ENCODE peak calls at places on chromosomes 16 and 17, in six cellular contexts. One of them, this sample, is unnamed.

GRCh38 chr16:75138636-75139035 is 9.7 kb upstream of the ZFP1 start:
- DNase-seq in HepG2: no peak
- DNase-seq in GM12878: no peak
- DNase-seq in H1: peak
- DNase-seq in K562: no peak
- DNase-seq in SK-N-SH: no peak
- DNase-seq in this sample: no peak

GRCh38 chr17:45341389-45342158 is 24.8 kb upstream of the MAP3K14 start:
- DNase-seq in HepG2: peak
- DNase-seq in GM12878: no peak
- DNase-seq in H1: peak
- DNase-seq in K562: peak
- DNase-seq in SK-N-SH: peak
- DNase-seq in this sample: no peak

GRCh38 chr17:41891135-41892065 is 26.2 kb upstream of the KLHL11 start:
- DNase-seq in HepG2: peak
- DNase-seq in GM12878: no peak
- DNase-seq in H1: no peak
- DNase-seq in K562: no peak
- DNase-seq in SK-N-SH: no peak
- DNase-seq in this sample: no peak

GRCh38 chr17:20944014-20944905 is 98.6 kb downstream of the USP22 start:
- DNase-seq in HepG2: peak
- DNase-seq in GM12878: no peak
- DNase-seq in H1: peak
- DNase-seq in K562: peak
- DNase-seq in SK-N-SH: no peak
- DNase-seq in this sample: no peak

GRCh38 chr16:49443576-49443975 is 70.0 kb downstream of the C16orf78 start:
- DNase-seq in HepG2: no peak
- DNase-seq in GM12878: no peak
- DNase-seq in H1: no peak
- DNase-seq in K562: no peak
- DNase-seq in SK-N-SH: no peak
- DNase-seq in this sample: no peak

GRCh38 chr16:9047689-9048301 is 43.6 kb upstream of the HAPSTR1 start:
- DNase-seq in HepG2: peak
- DNase-seq in GM12878: peak
- DNase-seq in H1: peak
- DNase-seq in K562: peak
- DNase-seq in SK-N-SH: no peak
- DNase-seq in this sample: no peak

GRCh38 chr16:27639588-27640276 is 89.8 kb downstream of the KATNIP start:
- DNase-seq in HepG2: peak
- DNase-seq in GM12878: peak
- DNase-seq in H1: peak
- DNase-seq in K562: peak
- DNase-seq in SK-N-SH: peak
- DNase-seq in this sample: peak

GRCh38 chr17:16415031-16415924 is at the start of gene TRPV2:
- DNase-seq in HepG2: peak
- DNase-seq in GM12878: peak
- DNase-seq in H1: peak
- DNase-seq in K562: peak
- DNase-seq in SK-N-SH: peak
- DNase-seq in this sample: peak

GRCh38 chr17:34859652-34860051 is 101.6 kb downstream of the CCT6B start:
- DNase-seq in HepG2: no peak
- DNase-seq in GM12878: no peak
- DNase-seq in H1: no peak
- DNase-seq in K562: no peak
- DNase-seq in SK-N-SH: no peak
- DNase-seq in this sample: no peak

GRCh38 chr16:51419768-51420167 is 268.7 kb upstream of the SALL1 start:
- DNase-seq in HepG2: no peak
- DNase-seq in GM12878: no peak
- DNase-seq in H1: no peak
- DNase-seq in K562: no peak
- DNase-seq in SK-N-SH: no peak
- DNase-seq in this sample: no peak

GRCh38 chr17:44024853-44025252 is 10.1 kb upstream of the TMEM101 start:
- DNase-seq in HepG2: no peak
- DNase-seq in GM12878: no peak
- DNase-seq in H1: no peak
- DNase-seq in K562: no peak
- DNase-seq in SK-N-SH: peak
- DNase-seq in this sample: no peak

GRCh38 chr17:21300601-21301571 is 16.4 kb downstream of the MAP2K3 start:
- DNase-seq in HepG2: no peak
- DNase-seq in GM12878: no peak
- DNase-seq in H1: no peak
- DNase-seq in K562: no peak
- DNase-seq in SK-N-SH: no peak
- DNase-seq in this sample: no peak

GRCh38 chr17:49225554-49226236 is 4.9 kb downstream of the PHOSPHO1 start:
- DNase-seq in HepG2: no peak
- DNase-seq in GM12878: no peak
- DNase-seq in H1: no peak
- DNase-seq in K562: no peak
- DNase-seq in SK-N-SH: no peak
- DNase-seq in this sample: no peak

GRCh38 chr16:85132456-85133289 is 20.4 kb upstream of the CIBAR2 start:
- DNase-seq in HepG2: no peak
- DNase-seq in GM12878: no peak
- DNase-seq in H1: no peak
- DNase-seq in K562: no peak
- DNase-seq in SK-N-SH: no peak
- DNase-seq in this sample: no peak

GRCh38 chr17:69921046-69921445 is 154.0 kb upstream of the KCNJ16 start:
- DNase-seq in HepG2: no peak
- DNase-seq in GM12878: no peak
- DNase-seq in H1: no peak
- DNase-seq in K562: no peak
- DNase-seq in SK-N-SH: no peak
- DNase-seq in this sample: no peak

GRCh38 chr16:3580686-3581085 is 3.5 kb upstream of the NLRC3 start:
- DNase-seq in HepG2: no peak
- DNase-seq in GM12878: no peak
- DNase-seq in H1: no peak
- DNase-seq in K562: no peak
- DNase-seq in SK-N-SH: no peak
- DNase-seq in this sample: no peak

GRCh38 chr16:53111078-53111776 is 56.4 kb downstream of the CHD9 start:
- DNase-seq in HepG2: no peak
- DNase-seq in GM12878: no peak
- DNase-seq in H1: no peak
- DNase-seq in K562: no peak
- DNase-seq in SK-N-SH: no peak
- DNase-seq in this sample: peak

GRCh38 chr17:75830168-75831031 is 13.8 kb downstream of the UNC13D start:
- DNase-seq in HepG2: no peak
- DNase-seq in GM12878: no peak
- DNase-seq in H1: peak
- DNase-seq in K562: no peak
- DNase-seq in SK-N-SH: peak
- DNase-seq in this sample: no peak

GRCh38 chr17:58432806-58433573 is 15.7 kb upstream of the RNF43 start:
- DNase-seq in HepG2: no peak
- DNase-seq in GM12878: no peak
- DNase-seq in H1: no peak
- DNase-seq in K562: no peak
- DNase-seq in SK-N-SH: no peak
- DNase-seq in this sample: no peak

GRCh38 chr17:75024686-75025397 is 12.4 kb downstream of the MRPL58 start:
- DNase-seq in HepG2: peak
- DNase-seq in GM12878: no peak
- DNase-seq in H1: no peak
- DNase-seq in K562: no peak
- DNase-seq in SK-N-SH: no peak
- DNase-seq in this sample: no peak

GRCh38 chr17:29709861-29710849 is 87.4 kb upstream of the CORO6 start:
- DNase-seq in HepG2: no peak
- DNase-seq in GM12878: no peak
- DNase-seq in H1: no peak
- DNase-seq in K562: no peak
- DNase-seq in SK-N-SH: no peak
- DNase-seq in this sample: no peak

GRCh38 chr17:29712677-29713076 is 90.0 kb upstream of the CORO6 start:
- DNase-seq in HepG2: no peak
- DNase-seq in GM12878: no peak
- DNase-seq in H1: no peak
- DNase-seq in K562: no peak
- DNase-seq in SK-N-SH: no peak
- DNase-seq in this sample: no peak

GRCh38 chr17:29713626-29714025 is 90.9 kb upstream of the CORO6 start:
- DNase-seq in HepG2: no peak
- DNase-seq in GM12878: peak
- DNase-seq in H1: no peak
- DNase-seq in K562: no peak
- DNase-seq in SK-N-SH: no peak
- DNase-seq in this sample: no peak

GRCh38 chr17:29710891-29711418 is 88.2 kb upstream of the CORO6 start:
- DNase-seq in HepG2: peak
- DNase-seq in GM12878: no peak
- DNase-seq in H1: no peak
- DNase-seq in K562: peak
- DNase-seq in SK-N-SH: peak
- DNase-seq in this sample: no peak

DNA sequence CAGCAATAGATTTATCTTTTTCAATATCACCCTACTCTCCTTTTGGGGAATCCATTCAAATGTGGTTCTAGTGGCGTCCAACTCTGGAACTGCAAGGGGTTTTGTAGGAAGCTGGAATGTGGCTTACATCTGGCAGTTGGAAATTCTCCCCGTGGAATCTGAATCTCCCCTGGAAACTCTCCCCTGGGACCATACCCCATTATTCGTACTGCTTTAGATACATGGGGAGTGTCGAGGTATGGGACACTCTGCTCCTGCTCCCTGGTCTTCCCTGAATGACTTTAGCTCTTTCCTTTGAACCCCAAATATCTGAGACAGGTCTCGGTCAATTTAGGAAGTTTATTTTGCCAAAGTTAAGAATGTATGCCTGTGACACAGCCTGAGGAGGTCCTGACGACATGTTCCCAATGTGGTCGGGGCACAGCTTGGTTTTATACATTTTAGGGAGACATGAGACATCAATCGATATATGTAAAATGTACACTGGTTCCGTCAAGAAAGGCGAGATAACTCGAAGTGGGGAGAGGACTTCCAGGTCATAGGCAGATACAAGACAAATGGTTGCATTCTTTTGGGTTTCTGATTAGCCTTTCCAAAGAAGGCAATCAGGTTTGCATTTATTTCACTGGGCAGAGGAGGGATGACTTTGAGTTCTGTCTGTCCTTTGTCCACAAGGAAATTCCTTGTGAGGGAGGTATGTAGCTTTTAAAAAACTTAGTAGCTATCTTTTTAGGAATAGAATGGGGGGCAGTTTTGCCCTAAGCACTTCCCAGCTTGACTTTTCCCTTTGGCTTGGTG is 89.1 kb upstream of the CORO6 start:
- DNase-seq in HepG2: no peak
- DNase-seq in GM12878: no peak
- DNase-seq in H1: no peak
- DNase-seq in K562: no peak
- DNase-seq in SK-N-SH: peak
- DNase-seq in this sample: no peak
- TF ChIP-seq TAF1 in HepG2: no peak
- TF ChIP-seq TAF1 in GM12878: no peak
- TF ChIP-seq TAF1 in H1: no peak
- TF ChIP-seq TAF1 in K562: no peak
- TF ChIP-seq TAF1 in SK-N-SH: no peak
- TF ChIP-seq TAF1 in this sample: no peak

GRCh38 chr16:24075929-24076716 is 180.0 kb upstream of the CACNG3 start:
- DNase-seq in HepG2: no peak
- DNase-seq in GM12878: peak
- DNase-seq in H1: no peak
- DNase-seq in K562: peak
- DNase-seq in SK-N-SH: no peak
- DNase-seq in this sample: peak
- TF ChIP-seq TAF1 in HepG2: no peak
- TF ChIP-seq TAF1 in GM12878: no peak
- TF ChIP-seq TAF1 in H1: no peak
- TF ChIP-seq TAF1 in K562: no peak
- TF ChIP-seq TAF1 in SK-N-SH: no peak
- TF ChIP-seq TAF1 in this sample: no peak

GRCh38 chr17:33832295-33832694 is 422.8 kb upstream of the CCL2 start:
- DNase-seq in HepG2: no peak
- DNase-seq in GM12878: no peak
- DNase-seq in H1: no peak
- DNase-seq in K562: no peak
- DNase-seq in SK-N-SH: no peak
- DNase-seq in this sample: no peak

DNA sequence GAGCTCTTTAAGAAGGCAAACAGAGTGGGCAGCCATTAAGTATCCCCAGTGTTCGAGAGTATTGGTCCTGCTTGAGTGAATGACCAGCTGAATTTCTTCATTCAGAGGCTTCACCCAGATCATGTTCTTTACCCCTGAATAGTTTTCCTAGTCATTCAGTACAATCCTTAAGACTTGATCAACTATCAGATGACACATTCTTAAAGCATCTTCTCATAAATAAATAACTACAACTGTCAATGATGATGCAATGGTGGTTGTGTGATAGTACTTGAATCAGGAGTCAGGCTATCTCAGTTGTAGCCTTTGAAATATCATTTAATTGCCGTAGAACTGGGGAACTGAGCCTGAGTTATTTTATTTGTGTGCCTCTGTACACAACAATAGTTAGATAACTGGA is 416.8 kb upstream of the CCL2 start:
- DNase-seq in HepG2: no peak
- DNase-seq in GM12878: no peak
- DNase-seq in H1: no peak
- DNase-seq in K562: no peak
- DNase-seq in SK-N-SH: no peak
- DNase-seq in this sample: no peak
- TF ChIP-seq TAF1 in HepG2: no peak
- TF ChIP-seq TAF1 in GM12878: no peak
- TF ChIP-seq TAF1 in H1: no peak
- TF ChIP-seq TAF1 in K562: no peak
- TF ChIP-seq TAF1 in SK-N-SH: no peak
- TF ChIP-seq TAF1 in this sample: no peak

DNA sequence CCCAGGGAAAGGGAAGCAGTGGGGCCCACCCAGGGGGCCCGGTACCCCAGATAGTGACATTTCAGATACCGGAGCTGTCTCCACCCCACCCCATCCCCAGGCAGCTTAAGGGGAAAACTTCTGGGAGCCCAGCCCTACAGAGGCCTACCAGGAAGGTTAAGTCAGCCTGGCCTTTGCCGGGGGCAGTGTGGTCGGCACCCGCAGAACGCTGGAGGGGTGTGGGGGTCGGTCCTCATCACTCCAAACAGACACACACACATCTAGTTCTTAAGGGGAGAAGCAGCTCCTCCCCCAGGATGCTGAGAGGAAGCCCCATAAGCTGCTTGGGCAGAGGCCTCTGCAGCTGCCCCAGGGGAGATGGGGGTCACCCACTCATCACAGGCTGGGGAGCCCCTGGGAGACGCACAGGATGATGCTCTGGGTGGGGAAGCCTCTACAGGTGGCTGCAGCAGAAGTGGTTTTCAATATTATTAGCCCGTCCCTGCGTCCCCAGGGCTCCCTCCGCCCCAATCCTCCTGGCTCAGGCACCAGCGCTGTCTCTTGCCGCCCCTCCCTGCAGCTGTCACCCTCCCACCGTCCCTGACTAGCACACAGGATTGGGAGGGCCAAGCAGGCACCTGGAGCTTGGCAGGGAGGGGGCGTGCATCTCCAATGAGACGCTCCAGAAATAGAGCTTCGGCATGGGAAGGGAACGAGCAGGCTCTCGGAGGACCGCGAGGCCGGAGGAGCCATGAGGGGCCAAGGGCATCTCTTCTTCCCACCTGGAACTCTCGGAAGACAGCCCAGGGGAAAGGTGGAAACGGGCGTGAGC is 1.4 kb upstream of the ABR start:
- DNase-seq in HepG2: no peak
- DNase-seq in GM12878: no peak
- DNase-seq in H1: peak
- DNase-seq in K562: no peak
- DNase-seq in SK-N-SH: no peak
- DNase-seq in this sample: peak
- TF ChIP-seq TAF1 in HepG2: no peak
- TF ChIP-seq TAF1 in GM12878: no peak
- TF ChIP-seq TAF1 in H1: no peak
- TF ChIP-seq TAF1 in K562: no peak
- TF ChIP-seq TAF1 in SK-N-SH: no peak
- TF ChIP-seq TAF1 in this sample: no peak